ENCODE peak calls at places on chromosomes 6 and 20, in four cellular contexts. G is breast epithelium, Q is body of pancreas, C is heart left ventricle. B is an unnamed sample. For H3K36me3, the result is how much of the 10 kb centered on the place peaks cover.

GRCh38 chr6:168060521-168060931 is 18.5 kb downstream of the FRMD1 start:
- DNase-seq in G (peak), Q (peak), C (peak), B (peak)

GRCh38 chr6:157269261-157269794 is 54.0 kb downstream of the TMEM242 start:
- DNase-seq in G (peak), Q (peak), C (peak), B (peak)

GRCh38 chr20:14919473-14920157 is 582.2 kb upstream of the FLRT3 start:
- DNase-seq in G (no peak), Q (peak), C (no peak), B (no peak)

GRCh38 chr6:91198588-91199255 is 611.9 kb upstream of the MAP3K7 start:
- DNase-seq in G (no peak), Q (no peak), C (no peak), B (no peak)

GRCh38 chr20:4674672-4675071 is 47.0 kb upstream of the PRND start:
- DNase-seq in G (no peak), Q (no peak), C (no peak), B (no peak)

GRCh38 chr20:32524871-32525501 is 60.1 kb downstream of the NOL4L start:
- DNase-seq in G (peak), Q (peak), C (peak), B (peak)

GRCh38 chr6:12008366-12009179 is 3.5 kb upstream of the HIVEP1 start:
- DNase-seq in G (peak), Q (peak), C (peak), B (peak)

GRCh38 chr6:81996414-81996813 is 243.9 kb upstream of the TENT5A start:
- DNase-seq in G (no peak), Q (no peak), C (no peak), B (no peak)

GRCh38 chr6:137570307-137570832 is 76.2 kb upstream of the OLIG3 start:
- DNase-seq in G (no peak), Q (no peak), C (no peak), B (no peak)

GRCh38 chr6:54698974-54699373 is 147.6 kb upstream of the FAM83B start:
- DNase-seq in G (no peak), Q (no peak), C (no peak), B (no peak)

GRCh38 chr6:53956068-53956711 is 155.1 kb upstream of the MLIP start:
- DNase-seq in G (peak), Q (peak), C (peak), B (peak)

GRCh38 chr20:57703013-57703412 is 6.8 kb downstream of the PMEPA1 start:
- DNase-seq in G (no peak), Q (no peak), C (no peak), B (no peak)

GRCh38 chr20:48648482-48649051 is 179.2 kb downstream of the PREX1 start:
- DNase-seq in G (no peak), Q (no peak), C (no peak), B (peak)

GRCh38 chr20:50373674-50374286 is 136.4 kb upstream of the PTPN1 start:
- DNase-seq in G (no peak), Q (no peak), C (no peak), B (no peak)

GRCh38 chr6:44078795-44079671 is 48.2 kb downstream of the MRPL14 start:
- DNase-seq in G (no peak), Q (peak), C (peak), B (peak)

GRCh38 chr6:32645047-32645703 is 8.0 kb downstream of the HLA-DQA1 start:
- DNase-seq in G (no peak), Q (no peak), C (no peak), B (no peak)

GRCh38 chr6:161748535-161749386 is 474.9 kb upstream of the AGPAT4 start:
- DNase-seq in G (no peak), Q (peak), C (no peak), B (peak)

GRCh38 chr6:17640477-17640917 is 40.4 kb downstream of the FAM8A1 start:
- DNase-seq in G (no peak), Q (no peak), C (no peak), B (no peak)

GRCh38 chr6:17633465-17634188 is 33.5 kb downstream of the FAM8A1 start:
- DNase-seq in G (no peak), Q (no peak), C (no peak), B (no peak)

GRCh38 chr6:17632929-17633328 is 32.8 kb downstream of the FAM8A1 start:
- DNase-seq in G (no peak), Q (no peak), C (no peak), B (no peak)

GRCh38 chr6:17635568-17635967 is 35.5 kb downstream of the FAM8A1 start:
- DNase-seq in G (no peak), Q (no peak), C (no peak), B (no peak)

GRCh38 chr6:17638212-17638611 is 38.1 kb downstream of the FAM8A1 start:
- DNase-seq in G (no peak), Q (no peak), C (no peak), B (no peak)
- H3K36me3 ChIP-seq in G (under half), Q (under half), C (half or more), B (under half)

GRCh38 chr20:45991616-45992015 is 17.1 kb upstream of the MMP9 start:
- DNase-seq in G (no peak), Q (no peak), C (no peak), B (no peak)

GRCh38 chr20:45997187-45997586 is 11.5 kb upstream of the MMP9 start:
- DNase-seq in G (no peak), Q (no peak), C (no peak), B (no peak)

GRCh38 chr20:45994761-45995160 is 13.9 kb upstream of the MMP9 start:
- DNase-seq in G (no peak), Q (no peak), C (no peak), B (no peak)

GRCh38 chr20:45995213-45996097 is 13.3 kb upstream of the MMP9 start:
- DNase-seq in G (no peak), Q (no peak), C (no peak), B (no peak)

DNA sequence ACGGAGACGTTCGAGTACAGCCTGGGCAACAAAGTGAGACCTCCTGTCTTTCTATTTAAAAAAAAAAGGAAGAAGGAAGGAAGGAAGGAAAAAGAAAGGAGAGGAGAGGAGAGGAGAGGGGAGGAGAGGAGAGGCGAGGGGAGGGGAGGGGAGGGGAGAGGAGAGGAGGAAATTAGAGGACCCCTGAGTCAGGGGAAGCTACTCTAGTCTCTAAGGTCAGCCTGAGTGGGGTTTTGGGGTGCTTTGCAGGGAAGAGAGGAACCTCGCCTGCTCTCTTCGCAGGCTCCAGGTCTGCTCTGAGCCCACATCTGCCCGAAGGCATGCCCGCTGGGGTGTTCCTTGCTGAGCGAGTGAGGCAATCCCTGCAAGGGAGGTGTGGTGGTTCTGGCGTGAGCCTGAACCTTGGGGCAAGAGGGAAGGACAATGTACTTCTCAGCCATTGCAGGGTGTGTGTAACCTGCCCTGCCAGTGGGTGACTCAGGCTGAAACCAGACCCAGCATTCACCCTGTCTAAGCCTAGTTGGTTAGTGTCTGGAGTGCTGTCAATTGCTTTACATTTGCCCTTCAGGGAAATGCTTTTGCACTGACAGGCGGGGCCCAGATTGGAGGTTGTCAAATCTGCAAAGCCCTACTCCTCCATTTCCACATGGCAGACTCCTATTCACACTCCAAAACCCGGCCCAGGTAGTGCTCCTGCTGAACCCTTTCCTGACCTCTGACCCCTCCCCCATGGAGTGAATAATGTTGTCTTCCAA is 15.3 kb upstream of the MMP9 start:
- DNase-seq in G (peak), Q (no peak), C (no peak), B (no peak)
- H3K4me3 ChIP-seq in G (no peak), Q (no peak), C (no peak), B (no peak)

DNA sequence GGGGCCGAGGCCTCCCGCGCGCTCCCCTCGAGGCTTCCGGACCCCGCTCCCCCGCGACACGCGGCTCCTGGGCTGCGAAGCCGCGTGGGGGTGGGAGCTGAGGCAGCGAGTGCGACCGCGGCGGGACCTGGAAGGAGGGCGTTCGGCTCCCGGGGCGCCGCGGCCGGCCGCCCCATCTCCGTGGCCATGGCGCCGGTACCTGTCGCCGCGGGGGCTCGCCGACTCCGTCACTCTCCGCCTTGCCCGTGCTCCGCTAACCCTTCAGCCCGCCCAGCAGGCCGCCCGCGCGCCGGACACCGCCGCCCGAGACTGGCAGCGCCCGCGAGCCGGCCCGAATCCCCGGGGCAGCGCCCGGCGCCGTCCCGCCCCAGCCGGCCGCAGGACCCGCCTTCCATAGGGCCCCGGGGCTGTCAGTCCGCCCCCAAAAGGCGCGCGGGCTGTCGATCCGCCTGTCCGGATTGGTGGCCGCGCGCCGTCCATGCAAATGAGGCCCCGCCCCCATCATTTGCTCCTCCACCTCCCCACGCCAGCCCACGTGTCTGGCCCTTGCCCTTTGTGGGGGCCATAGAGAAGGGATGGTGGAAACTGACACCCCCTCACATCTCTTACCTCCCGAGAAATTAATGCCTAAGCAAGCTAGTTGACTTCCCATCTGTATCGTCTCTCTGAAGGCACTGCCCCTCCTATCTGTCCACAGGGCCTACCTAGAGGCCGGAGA is at the start of gene FKBP5:
- DNase-seq in G (peak), Q (peak), C (peak), B (peak)
- TF ChIP-seq POLR2A in G (no peak), Q (peak), C (peak), B (peak)

DNA sequence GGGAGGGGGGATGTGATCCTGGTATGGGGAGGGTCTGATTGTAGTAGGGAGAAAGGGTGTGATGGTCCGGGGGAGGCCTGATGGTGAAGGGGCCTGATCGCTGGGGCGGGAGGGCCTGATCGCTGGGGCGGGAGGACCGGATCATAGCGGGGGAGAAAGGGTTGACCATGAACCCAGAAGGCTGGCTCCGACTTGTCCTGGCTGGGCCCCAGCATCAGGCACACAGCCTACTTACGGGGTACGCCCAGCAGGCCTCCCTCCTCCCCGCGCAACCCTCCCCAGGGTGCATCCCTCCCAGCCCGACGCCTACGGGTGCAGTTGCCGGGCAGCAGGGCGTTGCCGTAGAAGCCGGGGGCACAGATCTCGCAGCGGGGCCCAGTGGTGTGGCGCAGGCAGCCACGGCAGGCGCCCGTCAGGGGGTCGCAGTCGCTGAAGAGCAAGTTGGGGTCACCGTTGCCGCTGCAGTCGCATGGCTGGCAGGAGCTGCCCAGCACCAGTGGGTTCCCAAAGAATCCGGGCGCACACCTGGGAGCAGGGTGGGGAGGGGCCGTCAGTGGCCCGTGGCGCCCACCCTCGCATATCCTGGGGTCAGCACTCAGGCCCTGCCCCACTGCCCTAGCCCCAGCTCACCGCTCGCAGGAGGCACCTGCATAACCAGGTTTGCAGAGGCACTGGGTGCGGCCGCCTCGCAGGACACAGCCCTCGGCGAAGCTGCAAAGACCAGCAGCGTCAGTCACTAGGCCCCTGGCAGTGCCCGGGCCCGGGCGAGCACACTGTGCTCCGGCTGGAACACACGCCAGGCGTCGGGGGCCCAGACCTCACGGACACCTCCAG is 20.6 kb downstream of the ADRM1 start:
- DNase-seq in G (no peak), Q (no peak), C (no peak), B (peak)
- H3K36me3 ChIP-seq in G (under half), Q (under half), C (half or more), B (under half)

GRCh38 chr6:34865107-34865506 is 22.7 kb downstream of the TAF11 start:
- DNase-seq in G (no peak), Q (no peak), C (no peak), B (no peak)
- H3K4me3 ChIP-seq in G (no peak), Q (no peak), C (no peak), B (no peak)

GRCh38 chr6:132085731-132086130 is 134.6 kb upstream of the CCN2 start:
- DNase-seq in G (no peak), Q (no peak), C (no peak), B (no peak)
- TF ChIP-seq POLR2A in G (no peak), Q (no peak), C (no peak), B (no peak)

DNA sequence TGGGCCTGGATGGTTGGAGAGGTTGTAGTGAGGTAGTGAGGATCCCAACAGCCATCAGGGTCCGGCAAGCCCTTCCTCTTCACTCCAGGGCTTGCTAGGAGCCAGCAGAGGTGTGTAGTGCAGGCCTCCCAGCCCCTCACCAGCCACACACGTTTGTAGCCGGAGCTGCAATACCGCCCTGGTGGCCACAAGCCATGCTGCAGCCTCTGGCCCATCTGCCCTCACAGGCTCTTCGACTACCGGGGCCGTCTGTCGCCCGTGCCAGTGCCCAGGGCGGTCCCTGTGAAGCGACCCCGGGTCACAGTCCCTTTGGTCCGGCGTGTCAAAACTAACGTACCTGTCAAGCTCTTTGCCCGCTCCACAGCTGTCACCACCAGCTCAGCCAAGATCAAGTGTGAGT is 36.4 kb downstream of the EIF2S2 start:
- DNase-seq in G (no peak), Q (no peak), C (no peak), B (no peak)
- H3K36me3 ChIP-seq in G (under half), Q (under half), C (half or more), B (under half)

B was measured in testis.